ENCODE peak calls at places on chromosomes 4 and X, in five cellular contexts. K is tibial nerve, S is IMR-90, A is AG04450, H is breast epithelium. M is an unnamed sample. For H3K27me3, the result is how much of the 10 kb centered on the place peaks cover.

GRCh38 chrX:49186125-49187027 is at the start of gene PRICKLE3:
- DNase-seq in S (peak), K (peak), H (peak), A (no peak), M (peak)

GRCh38 chrX:23783569-23784486 is 855 bp downstream of the SAT1 start:
- DNase-seq in H (no peak), A (no peak), S (no peak), K (no peak), M (no peak)

GRCh38 chrX:20461576-20461975 is 194.9 kb upstream of the RPS6KA3 start:
- DNase-seq in A (no peak), S (peak), K (no peak), H (no peak), M (no peak)

GRCh38 chrX:115462406-115462805 is 98.6 kb upstream of the PLS3 start:
- DNase-seq in K (no peak), A (no peak), S (no peak), H (no peak), M (no peak)

GRCh38 chrX:136262241-136262640 is 11.0 kb upstream of the MAP7D3 start:
- DNase-seq in K (no peak), A (no peak), S (no peak), H (no peak), M (no peak)

GRCh38 chr4:94895081-94895480 is 137.3 kb downstream of the BMPR1B start:
- DNase-seq in S (peak), H (no peak), K (no peak), A (no peak), M (no peak)

GRCh38 chr4:104494822-104495559 is at the start of gene CXXC4:
- DNase-seq in S (peak), H (peak), K (peak), A (no peak), M (peak)

GRCh38 chrX:72262077-72262476 is 15.0 kb downstream of the RPS4X start:
- DNase-seq in H (no peak), S (no peak), A (no peak), K (no peak), M (no peak)

GRCh38 chr4:53962516-53963225 is 101.7 kb downstream of the CHIC2 start:
- DNase-seq in A (peak), H (no peak), K (peak), S (peak), M (no peak)

GRCh38 chrX:107571296-107571998 is 56.9 kb upstream of the PRPS1 start:
- DNase-seq in A (peak), S (peak), K (no peak), H (no peak), M (peak)

GRCh38 chr4:3605491-3605890 is 73.3 kb upstream of the LRPAP1 start:
- DNase-seq in H (no peak), A (no peak), K (no peak), S (no peak), M (no peak)

GRCh38 chrX:23626651-23627050 is 40.6 kb upstream of the PRDX4 start:
- DNase-seq in A (no peak), K (no peak), H (no peak), S (no peak), M (no peak)

GRCh38 chr4:76246852-76247251 is 4.7 kb upstream of the FAM47E start:
- DNase-seq in S (no peak), H (no peak), A (no peak), K (no peak), M (no peak)

GRCh38 chr4:16289872-16290554 is 63.7 kb upstream of the TAPT1 start:
- DNase-seq in S (peak), K (peak), H (no peak), A (no peak), M (no peak)

GRCh38 chr4:25563071-25563564 is 92.5 kb upstream of the SLC34A2 start:
- DNase-seq in A (no peak), K (no peak), S (no peak), H (no peak), M (no peak)

GRCh38 chrX:150899191-150899757 is 806 bp upstream of the CD99L2 start:
- DNase-seq in H (peak), S (peak), K (peak), A (no peak), M (no peak)

GRCh38 chr4:78542373-78542772 is 9.2 kb upstream of the ANXA3 start:
- DNase-seq in K (no peak), H (no peak), A (no peak), S (peak), M (no peak)

GRCh38 chrX:19670321-19670750 is 155.0 kb upstream of the MAP3K15 start:
- DNase-seq in A (peak), S (peak), H (no peak), K (peak), M (no peak)

GRCh38 chr4:76028242-76028859 is 5.1 kb upstream of the CXCL10 start:
- DNase-seq in H (no peak), S (peak), A (no peak), K (no peak), M (no peak)

GRCh38 chrX:25343060-25343459 is 327.3 kb upstream of the ARX start:
- DNase-seq in A (no peak), K (no peak), S (no peak), H (no peak), M (no peak)
- TF ChIP-seq CTCF in A (no peak), K (no peak), S (no peak), H (no peak), M (no peak)

GRCh38 chrX:25022499-25023325 is 6.9 kb upstream of the ARX start:
- DNase-seq in K (no peak), A (no peak), S (no peak), H (no peak), M (no peak)

GRCh38 chrX:25025615-25026014 is 9.8 kb upstream of the ARX start:
- DNase-seq in H (no peak), K (no peak), A (no peak), S (no peak), M (no peak)

GRCh38 chrX:25021132-25021498 is 5.3 kb upstream of the ARX start:
- DNase-seq in K (no peak), S (no peak), H (no peak), A (no peak), M (no peak)

GRCh38 chrX:25020391-25021131 is 4.8 kb upstream of the ARX start:
- DNase-seq in A (no peak), S (no peak), K (no peak), H (no peak), M (no peak)

DNA sequence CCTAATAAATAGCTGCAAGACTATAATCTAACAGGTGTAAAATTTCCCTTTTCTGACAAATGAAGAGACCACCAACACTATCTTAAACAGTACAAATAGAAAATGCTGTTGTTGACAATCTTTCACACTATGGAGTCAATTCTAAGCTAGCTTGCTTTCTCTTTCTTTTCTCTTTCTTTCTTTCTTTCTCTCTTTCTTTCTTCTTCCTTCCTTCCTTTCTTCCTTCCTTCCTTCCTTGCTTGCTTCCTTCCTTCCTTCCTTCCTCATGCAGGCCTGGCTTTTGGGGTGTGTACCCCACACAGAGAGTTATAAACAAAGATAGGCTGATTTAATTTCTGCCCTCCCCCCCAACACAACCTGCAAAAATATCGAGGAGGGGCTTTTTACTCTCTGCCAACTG is 8.1 kb upstream of the ARX start:
- DNase-seq in K (no peak), H (no peak), S (no peak), A (no peak), M (no peak)
- H3K27me3 ChIP-seq in K (under half), H (under half), S (half or more), A (half or more), M (under half)

GRCh38 chr4:121096629-121097028 is 24.3 kb upstream of the NDNF start:
- DNase-seq in K (no peak), H (no peak), A (peak), S (peak), M (no peak)
- TF ChIP-seq CTCF in K (peak), H (peak), A (peak), S (peak), M (peak)

DNA sequence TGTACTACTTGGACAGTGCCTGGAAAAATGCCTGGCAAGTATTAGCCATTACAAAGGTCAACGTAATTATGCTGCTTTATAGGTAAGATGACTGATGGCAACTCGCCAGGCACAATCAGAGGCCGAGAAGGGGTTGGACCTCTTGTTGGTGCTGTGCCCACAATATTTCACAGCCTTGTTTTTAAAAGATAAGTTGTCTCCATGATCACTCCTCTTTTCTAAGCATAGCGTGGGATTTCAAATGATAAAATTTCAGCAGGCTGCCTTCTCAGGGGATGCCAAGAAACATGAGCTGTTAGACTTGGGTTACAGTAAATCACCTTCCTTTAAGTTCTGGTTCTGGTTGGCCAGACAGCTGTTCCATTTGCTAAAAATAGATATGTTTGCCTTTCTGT is 26.9 kb downstream of the HOPX start:
- DNase-seq in S (no peak), K (no peak), H (no peak), A (no peak), M (no peak)
- H3K27me3 ChIP-seq in S (under half), K (under half), H (under half), A (under half), M (under half)

DNA sequence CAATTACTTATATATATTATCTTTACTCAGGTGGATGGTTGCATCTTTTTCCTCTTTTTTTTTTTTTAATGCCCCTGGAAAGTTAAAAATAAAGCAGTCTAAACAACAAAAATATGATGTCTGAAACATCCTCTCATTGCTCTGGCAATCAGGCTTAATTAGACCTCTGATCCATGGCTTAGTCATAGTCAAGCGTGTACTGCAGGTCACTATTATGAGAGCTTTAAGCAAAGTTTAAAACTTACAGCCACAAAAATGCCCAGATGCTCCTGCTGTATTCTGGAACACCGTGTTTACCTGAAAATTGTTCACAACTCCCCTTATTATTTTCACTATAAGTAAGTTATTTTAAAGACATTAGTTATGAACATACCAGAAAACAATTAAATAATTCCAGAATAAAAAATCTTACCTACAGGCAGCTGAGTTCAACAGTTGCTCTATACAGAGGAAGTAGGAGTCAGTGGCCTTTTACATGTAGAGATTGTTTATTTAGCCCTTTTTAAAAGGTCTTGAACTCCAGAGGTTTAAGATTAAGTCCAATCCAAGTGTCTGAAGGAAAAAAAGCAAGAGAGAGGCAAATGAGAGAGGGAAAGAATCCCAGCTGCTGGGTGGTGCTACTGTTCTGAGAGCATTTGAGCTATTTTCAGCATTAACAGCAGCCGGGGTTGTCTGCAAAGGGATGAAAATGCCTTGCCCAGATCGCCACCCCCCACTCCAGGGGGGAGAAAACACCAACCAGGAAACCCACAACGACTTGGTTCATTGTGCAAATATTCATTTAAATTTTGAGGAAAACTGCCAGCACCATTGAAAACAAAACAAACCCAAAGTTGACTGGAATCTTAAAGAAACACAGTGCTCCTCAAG is 36.9 kb downstream of the SORBS2 start:
- DNase-seq in K (no peak), S (peak), A (peak), H (no peak), M (peak)
- TF ChIP-seq CTCF in K (no peak), S (no peak), A (no peak), H (no peak), M (no peak)

GRCh38 chr4:121070696-121071639 is 1.4 kb downstream of the NDNF start:
- DNase-seq in A (no peak), K (no peak), S (no peak), H (no peak), M (peak)

GRCh38 chr4:121072080-121072835 is at the start of gene NDNF:
- DNase-seq in H (no peak), S (peak), A (no peak), K (peak), M (no peak)

GRCh38 chr4:121071640-121072037 is 696 bp downstream of the NDNF start:
- DNase-seq in A (no peak), K (no peak), H (no peak), S (no peak), M (no peak)

GRCh38 chr4:121072836-121073362 is 564 bp upstream of the NDNF start:
- DNase-seq in H (no peak), K (no peak), S (no peak), A (no peak), M (no peak)

DNA sequence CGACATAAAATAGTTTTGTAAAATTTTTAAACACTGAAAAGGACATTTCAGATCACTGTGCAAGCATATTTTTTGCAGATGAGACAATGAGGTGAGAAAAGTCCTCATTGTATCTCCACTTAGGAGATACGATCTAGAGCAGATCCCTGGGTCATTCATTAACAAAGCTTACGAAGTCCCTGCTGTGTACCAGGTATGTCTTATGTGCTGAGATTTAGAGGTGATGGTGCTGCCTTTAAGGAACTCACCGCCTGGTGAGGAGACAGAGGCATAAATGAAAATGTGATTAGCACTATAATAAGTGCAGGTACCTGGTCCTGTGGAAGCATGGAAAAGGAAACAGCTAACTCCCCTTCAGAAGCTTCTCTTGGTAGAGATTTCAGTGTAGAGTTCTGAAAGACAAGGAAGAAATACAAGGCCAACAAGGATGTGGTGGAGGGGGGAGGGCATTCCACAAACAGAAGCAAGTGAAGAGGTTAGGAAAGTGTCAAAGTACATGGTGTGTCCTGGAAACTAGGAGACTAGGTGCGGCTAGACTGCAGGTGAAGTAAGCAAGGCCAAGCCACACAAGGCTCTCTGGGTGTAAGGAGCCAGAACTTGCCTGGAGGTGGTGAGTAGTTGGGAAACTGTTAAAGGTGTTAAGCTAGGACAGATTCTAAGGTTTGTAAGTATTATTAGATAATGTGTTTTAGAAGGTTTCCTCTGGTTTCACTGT is 1.5 kb upstream of the NDNF start:
- DNase-seq in A (no peak), K (no peak), H (no peak), S (no peak), M (no peak)
- H3K27me3 ChIP-seq in A (under half), K (under half), H (under half), S (half or more), M (under half)

DNA sequence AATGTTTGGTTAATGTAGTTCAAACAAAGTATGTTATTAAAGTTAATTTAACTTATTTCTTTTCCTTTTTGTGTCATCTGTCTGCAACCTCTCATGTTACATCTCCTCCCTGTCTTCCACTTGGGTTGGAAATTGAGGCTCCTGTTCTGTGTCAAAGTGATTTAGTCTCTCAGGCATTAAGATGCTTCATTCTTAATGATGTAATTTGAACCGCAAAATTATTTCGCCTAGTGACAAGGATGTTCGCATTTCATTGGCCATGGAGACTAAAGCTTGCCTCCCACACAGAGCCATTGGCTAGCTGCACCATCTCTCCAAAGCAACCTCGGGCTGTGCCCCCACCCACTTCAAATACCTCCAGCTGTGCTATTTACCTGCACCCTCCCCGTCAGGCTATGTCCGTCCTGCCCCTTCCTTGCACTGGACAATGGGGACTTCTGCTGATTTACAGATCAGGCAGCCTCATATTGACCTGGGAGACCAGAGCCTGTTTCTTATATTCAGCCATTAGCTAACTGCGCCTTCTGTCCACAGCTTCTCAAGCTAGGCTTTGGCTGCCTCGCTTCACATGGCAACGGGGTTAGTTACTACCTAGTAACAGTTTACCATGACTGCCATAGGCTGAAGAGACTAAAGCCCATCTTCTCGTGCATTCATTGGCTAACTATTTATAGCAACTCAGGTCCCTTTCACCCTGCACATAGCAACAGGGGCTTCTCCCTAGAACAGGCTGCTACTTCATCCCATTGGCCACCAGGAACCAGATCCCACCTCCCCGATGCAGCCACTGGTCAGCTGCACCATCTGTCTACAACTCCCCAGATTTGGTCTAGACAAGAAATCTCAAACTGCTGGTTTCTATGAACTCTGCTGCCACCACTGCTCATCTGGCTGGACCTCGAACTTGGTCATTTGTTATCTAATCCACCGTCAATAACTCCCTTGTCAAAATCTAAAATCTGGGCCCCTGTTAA is 8.6 kb upstream of the ZNF157 start:
- DNase-seq in S (peak), A (peak), K (peak), H (peak), M (peak)
- TF ChIP-seq CTCF in S (peak), A (peak), K (peak), H (no peak), M (no peak)

M was measured in ascending aorta.